ENCODE peak calls at places on chromosomes 5 and 9, in seven cellular contexts. M is mesenteric fat pad; Y is WTC11; T is activated T-cell treated with anti-CD3 and anti-CD28 coated beads for 1 hour; O is activated effector memory CD4-positive, alpha-beta T cell treated with Interleukin-2 at 50 U/mL for 16 hours; L is dermis blood vessel endothelial cell; Q is memory B cell. V is an unnamed sample.

GRCh38 chr5:39547548-39548154 is 122.9 kb upstream of the DAB2 start:
- DNase-seq in M (no peak), Y (no peak), T (no peak), O (no peak), L (peak), Q (no peak), V (peak)

GRCh38 chr9:115674091-115674490 is 479.5 kb upstream of the PAPPA start:
- DNase-seq in M (no peak), Y (no peak), T (no peak), O (no peak), L (no peak), Q (no peak), V (no peak)

GRCh38 chr9:121640076-121640475 is 11.4 kb upstream of the DAB2IP start:
- DNase-seq in M (no peak), Y (peak), T (peak), O (no peak), L (peak), Q (no peak), V (no peak)

GRCh38 chr9:115614931-115615401 is 497.0 kb upstream of the TNC start:
- DNase-seq in M (no peak), Y (no peak), T (no peak), O (no peak), L (no peak), Q (no peak), V (peak)

GRCh38 chr5:422323-423232 is 20.4 kb upstream of the EXOC3 start:
- DNase-seq in M (peak), Y (peak), T (no peak), O (no peak), L (no peak), Q (no peak), V (no peak)

GRCh38 chr9:34233691-34234090 is 54.8 kb downstream of the UBAP1 start:
- DNase-seq in M (no peak), Y (no peak), T (no peak), O (no peak), L (no peak), Q (no peak), V (no peak)

GRCh38 chr9:6551126-6551525 is 94.4 kb downstream of the GLDC start:
- DNase-seq in M (no peak), Y (no peak), T (no peak), O (no peak), L (peak), Q (no peak), V (no peak)

GRCh38 chr9:32580631-32581300 is 7.8 kb upstream of the NDUFB6 start:
- DNase-seq in M (no peak), Y (no peak), T (no peak), O (no peak), L (no peak), Q (no peak), V (no peak)

GRCh38 chr5:69083412-69083811 is 10.4 kb upstream of the SLC30A5 start:
- DNase-seq in M (no peak), Y (peak), T (no peak), O (no peak), L (no peak), Q (no peak), V (no peak)

GRCh38 chr5:112691758-112692157 is 45.9 kb upstream of the APC start:
- DNase-seq in M (no peak), Y (peak), T (no peak), O (no peak), L (peak), Q (no peak), V (peak)

GRCh38 chr5:22242532-22242931 is 610.6 kb downstream of the CDH12 start:
- DNase-seq in M (no peak), Y (peak), T (no peak), O (no peak), L (no peak), Q (no peak), V (no peak)

GRCh38 chr5:176473335-176474006 is 25.3 kb downstream of the FAF2 start:
- DNase-seq in M (no peak), Y (no peak), T (no peak), O (no peak), L (no peak), Q (no peak), V (peak)

GRCh38 chr5:89342106-89342876 is 459.3 kb upstream of the MEF2C start:
- DNase-seq in M (no peak), Y (no peak), T (no peak), O (no peak), L (no peak), Q (no peak), V (peak)

GRCh38 chr5:68652507-68652906 is 437.0 kb downstream of the PIK3R1 start:
- DNase-seq in M (no peak), Y (no peak), T (no peak), O (no peak), L (no peak), Q (no peak), V (no peak)

GRCh38 chr5:55234171-55234700 is 828 bp upstream of the CCNO start:
- DNase-seq in M (no peak), Y (peak), T (no peak), O (no peak), L (peak), Q (no peak), V (peak)

GRCh38 chr5:143155445-143155844 is 248.0 kb downstream of the NR3C1 start:
- DNase-seq in M (no peak), Y (no peak), T (no peak), O (no peak), L (no peak), Q (no peak), V (no peak)

GRCh38 chr5:173612948-173613347 is 3.5 kb downstream of the BOD1 start:
- DNase-seq in M (no peak), Y (no peak), T (no peak), O (no peak), L (no peak), Q (no peak), V (no peak)

GRCh38 chr5:132714456-132715307 is 22.7 kb downstream of the KIF3A start:
- DNase-seq in M (no peak), Y (no peak), T (no peak), O (no peak), L (peak), Q (no peak), V (no peak)

GRCh38 chr5:154862766-154863165 is 4.3 kb downstream of the CNOT8 start:
- DNase-seq in M (no peak), Y (no peak), T (no peak), O (no peak), L (no peak), Q (no peak), V (no peak)

GRCh38 chr5:180637962-180638680 is 11.3 kb downstream of the FLT4 start:
- DNase-seq in M (no peak), Y (peak), T (no peak), O (no peak), L (no peak), Q (no peak), V (no peak)

GRCh38 chr9:132946624-132947295 is 2.3 kb upstream of the TSC1 start:
- DNase-seq in M (no peak), Y (no peak), T (no peak), O (no peak), L (peak), Q (no peak), V (peak)

GRCh38 chr9:89887286-89887685 is 282.5 kb downstream of the GADD45G start:
- DNase-seq in M (no peak), Y (no peak), T (no peak), O (no peak), L (no peak), Q (no peak), V (no peak)

GRCh38 chr5:2141254-2142000 is 258.7 kb upstream of the IRX4 start:
- DNase-seq in M (no peak), Y (no peak), T (no peak), O (no peak), L (no peak), Q (no peak), V (no peak)

GRCh38 chr5:101942321-101942882 is 353.7 kb downstream of the SLCO4C1 start:
- DNase-seq in M (no peak), Y (peak), T (no peak), O (no peak), L (peak), Q (no peak), V (peak)

GRCh38 chr5:52359261-52359660 is 428.5 kb upstream of the ITGA1 start:
- DNase-seq in M (no peak), Y (no peak), T (no peak), O (no peak), L (no peak), Q (no peak), V (no peak)

GRCh38 chr9:126298319-126298801 is 28.3 kb upstream of the MVB12B start:
- DNase-seq in M (no peak), Y (peak), T (no peak), O (no peak), L (no peak), Q (no peak), V (no peak)

GRCh38 chr5:168749391-168750100 is 170.4 kb upstream of the PANK3 start:
- DNase-seq in M (peak), Y (no peak), T (no peak), O (no peak), L (no peak), Q (no peak), V (no peak)